ENCODE peak calls at places on chromosome 1, in eight cellular contexts. P is right cardiac atrium, W is ovary, X is breast epithelium, L is right lobe of liver, E is PC-9, F is mammary epithelial cell, S is stomach. D is an unnamed sample.
A peak's percentile ranks its signal among the peaks of the same experiment; 100 is the strongest.

GRCh38 chr1:31866450-31866801 is 50.6 kb upstream of the SPOCD1 start:
- DNase-seq in E (no peak), W (no peak), X (no peak), F (no peak), P (no peak), S (no peak), L (no peak), D (no peak)

GRCh38 chr1:33241866-33242265 is 14.4 kb upstream of the ZNF362 start:
- DNase-seq in L (no peak), E (no peak), P (no peak), F (no peak), W (no peak), X (no peak), S (no peak), D (no peak)

GRCh38 chr1:28322209-28322608 is 6.6 kb upstream of the MED18 start:
- DNase-seq in X (no peak), E (no peak), W (no peak), S (no peak), P (no peak), L (no peak), F (no peak), D (no peak)

GRCh38 chr1:182235952-182236650 is 155.5 kb downstream of the GLUL start:
- DNase-seq in W (no peak), E (peak; percentile 31), P (peak; percentile 77), S (no peak), L (no peak), F (peak; percentile 71), X (no peak), D (no peak)

GRCh38 chr1:22582670-22583635 is 19.7 kb downstream of the EPHA8 start:
- DNase-seq in P (peak; percentile 10), S (no peak), F (no peak), W (no peak), E (no peak), L (no peak), X (no peak), D (no peak)

GRCh38 chr1:220099826-220100225 is 5.9 kb downstream of the IARS2 start:
- DNase-seq in X (no peak), W (no peak), L (no peak), P (no peak), E (no peak), F (no peak), S (no peak), D (no peak)

GRCh38 chr1:183585038-183585437 is 5.2 kb downstream of the NCF2 start:
- DNase-seq in L (no peak), F (peak; percentile 42), S (no peak), X (no peak), P (no peak), W (no peak), E (no peak), D (no peak)

GRCh38 chr1:147171399-147172167 is 687 bp downstream of the PRKAB2 start:
- DNase-seq in X (peak; percentile 24), F (no peak), S (no peak), E (peak; percentile 4), W (no peak), P (no peak), L (no peak), D (no peak)

GRCh38 chr1:232856556-232856955 is 51.3 kb downstream of the MAP10 start:
- DNase-seq in S (no peak), E (no peak), W (no peak), F (no peak), L (no peak), P (no peak), X (no peak), D (no peak)

GRCh38 chr1:35345439-35345981 is 77.0 kb downstream of the ZMYM4 start:
- DNase-seq in L (peak; percentile 74), X (no peak), W (no peak), E (no peak), S (no peak), P (peak; percentile 56), F (no peak), D (no peak)

GRCh38 chr1:161994153-161994814 is 29.4 kb downstream of the OLFML2B start:
- DNase-seq in P (peak; percentile 87), X (no peak), F (no peak), E (no peak), L (no peak), S (no peak), W (no peak), D (no peak)

GRCh38 chr1:60103186-60103585 is 29.6 kb upstream of the C1orf87 start:
- DNase-seq in W (no peak), S (no peak), X (no peak), L (no peak), F (no peak), P (no peak), E (no peak), D (no peak)

GRCh38 chr1:193014354-193014753 is 44.8 kb downstream of the UCHL5 start:
- DNase-seq in P (no peak), F (no peak), S (no peak), L (no peak), E (no peak), W (no peak), X (no peak), D (no peak)

GRCh38 chr1:45230537-45230936 is 24.1 kb upstream of the ZSWIM5 start:
- DNase-seq in L (no peak), F (no peak), E (no peak), S (peak; percentile 29), P (no peak), X (no peak), W (no peak), D (no peak)

GRCh38 chr1:48876221-48876785 is 99.6 kb upstream of the BEND5 start:
- DNase-seq in P (no peak), S (no peak), X (no peak), F (peak; percentile 69), W (no peak), L (no peak), E (no peak), D (no peak)

GRCh38 chr1:33986389-33987095 is 122.7 kb downstream of the HMGB4 start:
- DNase-seq in W (no peak), S (peak; percentile 45), P (peak; percentile 80), L (no peak), X (peak; percentile 72), E (no peak), F (no peak), D (peak; percentile 66)

GRCh38 chr1:52792002-52792401 is 50.6 kb upstream of the ZYG11A start:
- DNase-seq in W (no peak), L (no peak), E (no peak), S (no peak), F (no peak), X (no peak), P (no peak), D (no peak)
- H3K4me3 ChIP-seq in W (no peak overlapping the region), L (no peak overlapping the region), E (no peak overlapping the region), S (no peak overlapping the region), F (no peak overlapping the region), X (no peak overlapping the region), P (no peak overlapping the region), D (no peak overlapping the region)

DNA sequence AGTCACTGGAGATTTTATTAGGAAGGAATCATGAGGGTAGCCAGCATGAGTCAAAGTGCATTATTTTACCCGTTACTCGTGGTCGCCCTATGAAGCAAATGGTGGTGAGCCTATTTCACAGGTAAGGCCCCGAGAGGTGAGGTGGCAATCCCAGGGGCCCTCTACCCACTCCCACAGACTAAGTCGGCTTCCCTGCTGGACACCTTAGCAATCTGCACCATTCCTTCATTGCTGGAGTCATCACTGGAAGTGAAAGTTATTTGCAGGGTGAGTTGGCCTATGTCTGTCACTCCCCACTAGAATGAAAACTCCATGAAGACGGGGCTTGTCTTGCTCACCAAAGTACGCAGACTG is 52.7 kb downstream of the TOMM20 start:
- DNase-seq in E (no peak), F (no peak), X (no peak), S (no peak), L (peak; percentile 31), P (no peak), W (no peak), D (no peak)
- H3K4me1 ChIP-seq in E (peaks cover 94% of the 10 kb centered on the region), F (peaks cover 51% of the 10 kb centered on the region), X (peaks cover 37% of the 10 kb centered on the region), S (peaks cover 62% of the 10 kb centered on the region), L (peaks cover 5% of the 10 kb centered on the region), P (peaks cover 31% of the 10 kb centered on the region), W (peaks cover 11% of the 10 kb centered on the region), D (no peaks in the 10 kb centered on the region)

GRCh38 chr1:200027264-200027823 is at the start of gene NR5A2:
- DNase-seq in L (no peak), E (no peak), F (no peak), S (no peak), X (no peak), P (no peak), W (no peak), D (no peak)
- H3K4me3 ChIP-seq in L (peak within 1 kb of the TSS; percentile 57), E (peak within 1 kb of the TSS; percentile 77), F (no peak within 1 kb of the TSS), S (peak within 1 kb of the TSS; percentile 60), X (no peak within 1 kb of the TSS), P (peak within 1 kb of the TSS; percentile 79), W (no peak within 1 kb of the TSS), D (no peak within 1 kb of the TSS)

DNA sequence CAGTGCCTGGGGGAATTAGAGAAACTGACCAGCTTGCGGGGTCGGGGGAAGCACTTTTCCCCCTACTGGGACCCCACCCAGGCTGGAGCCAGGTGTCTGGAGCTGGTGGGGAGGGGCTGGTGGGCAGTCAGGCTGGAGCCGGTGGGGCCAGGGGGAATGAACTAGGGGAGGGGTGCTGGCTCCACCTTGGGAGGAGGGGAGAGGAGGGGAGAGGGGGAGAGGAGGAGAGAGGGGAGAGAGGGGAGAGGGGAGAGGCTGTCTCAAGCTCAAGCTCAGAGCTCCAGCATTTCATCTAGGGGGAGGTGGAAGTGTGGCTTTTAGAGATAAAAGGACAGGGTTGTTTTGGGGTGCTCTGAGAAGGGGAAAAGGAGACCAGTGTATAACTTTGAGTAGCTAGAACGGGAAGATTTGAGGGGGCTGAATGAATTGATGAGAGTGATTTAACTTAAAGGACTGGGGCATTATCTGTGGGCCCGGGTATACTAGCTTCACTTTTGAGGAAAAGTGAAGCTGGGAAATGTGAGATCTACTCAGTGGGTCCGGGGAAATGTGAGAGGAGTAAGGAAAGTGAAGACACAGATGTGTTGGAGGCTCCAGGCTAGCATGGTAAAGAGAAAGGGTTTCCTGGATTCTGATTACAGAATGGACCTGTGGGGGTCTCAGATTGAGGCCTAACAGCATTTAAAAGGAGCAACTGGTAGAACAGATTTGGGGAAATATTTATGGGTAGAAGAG is 2.8 kb downstream of the EFNA1 start:
- DNase-seq in X (no peak), E (no peak), F (no peak), L (no peak), P (no peak), S (no peak), W (no peak), D (no peak)
- H3K4me1 ChIP-seq in X (peaks cover 39% of the 10 kb centered on the region), E (peaks cover 55% of the 10 kb centered on the region), F (peaks cover 68% of the 10 kb centered on the region), L (no peaks in the 10 kb centered on the region), P (peaks cover 3% of the 10 kb centered on the region), S (peaks cover 94% of the 10 kb centered on the region), W (peaks cover 15% of the 10 kb centered on the region), D (peaks cover 91% of the 10 kb centered on the region)

GRCh38 chr1:217048104-217048707 is 325.0 kb upstream of the ESRRG start:
- DNase-seq in E (no peak), W (no peak), X (no peak), P (no peak), F (no peak), L (no peak), S (no peak), D (no peak)
- H3K4me3 ChIP-seq in E (no peak overlapping the region), W (no peak overlapping the region), X (no peak overlapping the region), P (no peak overlapping the region), F (no peak overlapping the region), L (no peak overlapping the region), S (no peak overlapping the region), D (no peak overlapping the region)